ENCODE peak calls at places on chromosomes 4 and X, in eight cellular contexts. W is GM12878, U is stomach, R is endothelial cell of umbilical vein, C is suprapubic skin, L is esophagus muscularis mucosa, Y is GM23338, F is breast epithelium. J is an unnamed sample.

GRCh38 chrX:37912286-37912685 is 64.9 kb upstream of the DYNLT3 start:
- DNase-seq in F (no peak), C (no peak), W (no peak), Y (no peak), R (peak), L (no peak), U (no peak), J (no peak)

GRCh38 chrX:31392541-31392940 is 320.7 kb upstream of the FTHL17 start:
- DNase-seq in L (no peak), R (no peak), U (no peak), W (no peak), C (no peak), F (no peak), Y (no peak), J (no peak)

GRCh38 chr4:117385531-117385930 is 300.2 kb upstream of the TRAM1L1 start:
- DNase-seq in F (no peak), C (no peak), R (no peak), U (no peak), L (no peak), W (no peak), Y (no peak), J (no peak)

GRCh38 chr4:14883166-14883565 is 119.1 kb upstream of the CPEB2 start:
- DNase-seq in U (no peak), L (no peak), C (no peak), Y (no peak), R (no peak), F (no peak), W (no peak), J (no peak)

GRCh38 chr4:149045731-149046130 is 603.5 kb upstream of the NR3C2 start:
- DNase-seq in R (no peak), C (no peak), U (no peak), F (no peak), W (no peak), L (no peak), Y (no peak), J (no peak)

GRCh38 chrX:48468693-48469691 is 1.1 kb downstream of the SLC38A5 start:
- DNase-seq in Y (peak), L (no peak), U (no peak), C (no peak), F (no peak), R (no peak), W (no peak), J (peak)

GRCh38 chrX:151722241-151722846 is 6.5 kb downstream of the FATE1 start:
- DNase-seq in W (no peak), C (peak), R (no peak), U (peak), L (no peak), Y (peak), F (no peak), J (no peak)

GRCh38 chr4:38951598-38951997 is 80.6 kb downstream of the TMEM156 start:
- DNase-seq in U (no peak), C (no peak), F (no peak), L (no peak), W (no peak), Y (no peak), R (no peak), J (no peak)

GRCh38 chr4:66590488-66591215 is 920.4 kb upstream of the EPHA5 start:
- DNase-seq in L (no peak), R (no peak), C (no peak), U (no peak), W (no peak), F (no peak), Y (no peak), J (no peak)

GRCh38 chrX:1618689-1619088 is 3.8 kb downstream of the ASMT start:
- DNase-seq in F (no peak), W (no peak), L (no peak), C (no peak), U (no peak), Y (peak), R (no peak), J (no peak)

GRCh38 chrX:19670854-19671620 is 155.7 kb upstream of the MAP3K15 start:
- DNase-seq in C (no peak), W (no peak), U (no peak), F (no peak), Y (peak), L (no peak), R (peak), J (no peak)

GRCh38 chrX:2516612-2517011 is 15.8 kb upstream of the DHRSX start:
- DNase-seq in L (no peak), F (no peak), C (no peak), U (no peak), W (peak), Y (no peak), R (no peak), J (no peak)

GRCh38 chr4:153146031-153146430 is 58.2 kb upstream of the TRIM2 start:
- DNase-seq in Y (no peak), C (no peak), F (no peak), U (no peak), W (no peak), R (no peak), L (no peak), J (no peak)

GRCh38 chr4:122612540-122612939 is 8.3 kb downstream of the IL21 start:
- DNase-seq in U (no peak), R (no peak), C (no peak), Y (no peak), F (no peak), W (no peak), L (no peak), J (no peak)

GRCh38 chr4:171002246-171002645 is 811.0 kb upstream of the GALNTL6 start:
- DNase-seq in Y (no peak), C (no peak), W (no peak), F (no peak), U (no peak), L (no peak), R (no peak), J (no peak)

GRCh38 chr4:158170691-158171455 is 2.0 kb downstream of the GASK1B start:
- DNase-seq in C (peak), L (no peak), R (peak), U (no peak), F (peak), W (no peak), Y (peak), J (no peak)

GRCh38 chrX:40809210-40809609 is 73.9 kb upstream of the MED14 start:
- DNase-seq in U (no peak), C (no peak), Y (no peak), L (no peak), F (no peak), R (no peak), W (no peak), J (no peak)

GRCh38 chr4:1330761-1331590 is 16.0 kb upstream of the UVSSA start:
- DNase-seq in F (no peak), W (no peak), R (no peak), Y (no peak), C (peak), L (no peak), U (no peak), J (no peak)

GRCh38 chr4:158835456-158836369 is 66.9 kb downstream of the FNIP2 start:
- DNase-seq in R (no peak), U (no peak), Y (no peak), W (no peak), C (no peak), L (no peak), F (no peak), J (no peak)

GRCh38 chr4:78057600-78058560 is 757 bp downstream of the FRAS1 start:
- DNase-seq in W (no peak), L (no peak), C (peak), F (peak), U (peak), R (peak), Y (peak), J (peak)

GRCh38 chrX:31715675-31716074 is 643.8 kb upstream of the FTHL17 start:
- DNase-seq in L (no peak), R (no peak), C (no peak), Y (no peak), U (no peak), W (no peak), F (no peak), J (no peak)

GRCh38 chr4:27357283-27357682 is 496.6 kb downstream of the STIM2 start:
- DNase-seq in L (no peak), U (no peak), Y (peak), C (no peak), R (no peak), F (no peak), W (no peak), J (no peak)

GRCh38 chrX:129000018-129000417 is 523.3 kb downstream of the SMARCA1 start:
- DNase-seq in L (no peak), F (no peak), R (no peak), W (no peak), C (no peak), Y (no peak), U (no peak), J (no peak)

GRCh38 chr4:133439830-133440229 is 290.7 kb downstream of the PCDH10 start:
- DNase-seq in R (no peak), Y (no peak), F (no peak), W (no peak), U (no peak), C (no peak), L (no peak), J (no peak)

GRCh38 chr4:176837176-176837915 is 44.6 kb upstream of the VEGFC start:
- DNase-seq in Y (no peak), R (no peak), W (no peak), F (no peak), C (no peak), U (no peak), L (no peak), J (no peak)

GRCh38 chrX:24703185-24703494 is 9.4 kb downstream of the POLA1 start:
- DNase-seq in Y (no peak), U (no peak), L (no peak), F (no peak), W (no peak), R (no peak), C (no peak), J (no peak)

GRCh38 chr4:153181293-153182080 is 22.8 kb upstream of the TRIM2 start:
- DNase-seq in L (no peak), U (no peak), F (no peak), C (peak), W (no peak), Y (no peak), R (no peak), J (no peak)

GRCh38 chr4:1403591-1404572 is 2.4 kb downstream of the NKX1-1 start:
- DNase-seq in W (no peak), C (peak), R (no peak), F (peak), L (no peak), U (peak), Y (peak), J (no peak)

GRCh38 chr4:990746-991367 is 2.3 kb downstream of the SLC26A1 start:
- DNase-seq in L (no peak), Y (no peak), U (no peak), W (no peak), R (no peak), C (no peak), F (no peak), J (no peak)

GRCh38 chrX:132631579-132632232 is 142.9 kb upstream of the MBNL3 start:
- DNase-seq in Y (peak), R (peak), F (no peak), C (no peak), W (no peak), U (no peak), L (no peak), J (peak)

GRCh38 chr4:27003602-27004238 is 143.1 kb downstream of the STIM2 start:
- DNase-seq in U (no peak), R (no peak), F (no peak), W (no peak), C (no peak), L (no peak), Y (no peak), J (no peak)

GRCh38 chr4:109548655-109549054 is 11.4 kb upstream of the MCUB start:
- DNase-seq in Y (no peak), L (no peak), F (no peak), R (peak), U (no peak), C (no peak), W (no peak), J (peak)

GRCh38 chrX:129808829-129809745 is 29.3 kb downstream of the SASH3 start:
- DNase-seq in L (no peak), U (no peak), C (no peak), F (no peak), W (no peak), R (no peak), Y (no peak), J (no peak)

GRCh38 chr4:141283152-141283551 is 62.5 kb downstream of the ZNF330 start:
- DNase-seq in C (no peak), W (no peak), Y (no peak), R (no peak), U (no peak), F (no peak), L (no peak), J (no peak)

GRCh38 chr4:99149620-99150019 is 5.5 kb upstream of the ADH4 start:
- DNase-seq in U (no peak), C (no peak), W (no peak), R (no peak), F (no peak), L (no peak), Y (no peak), J (no peak)

GRCh38 chr4:3612275-3612674 is 80.1 kb upstream of the LRPAP1 start:
- DNase-seq in C (no peak), U (no peak), W (no peak), R (no peak), F (no peak), L (no peak), Y (no peak), J (no peak)

GRCh38 chrX:9662148-9662547 is 103.5 kb downstream of the GPR143 start:
- DNase-seq in Y (no peak), R (peak), W (no peak), L (no peak), C (no peak), U (no peak), F (no peak), J (no peak)

GRCh38 chr4:104591505-104591904 is 96.8 kb upstream of the CXXC4 start:
- DNase-seq in C (no peak), F (peak), Y (peak), R (no peak), U (no peak), L (no peak), W (no peak), J (no peak)

GRCh38 chrX:44415639-44416386 is 72.3 kb upstream of the EFHC2 start:
- DNase-seq in Y (no peak), C (no peak), F (no peak), R (no peak), U (peak), W (no peak), L (no peak), J (no peak)
- TF ChIP-seq POLR2AphosphoS5 in Y (no peak), C (no peak), F (no peak), R (no peak), U (peak), W (no peak), L (no peak), J (no peak)

DNA sequence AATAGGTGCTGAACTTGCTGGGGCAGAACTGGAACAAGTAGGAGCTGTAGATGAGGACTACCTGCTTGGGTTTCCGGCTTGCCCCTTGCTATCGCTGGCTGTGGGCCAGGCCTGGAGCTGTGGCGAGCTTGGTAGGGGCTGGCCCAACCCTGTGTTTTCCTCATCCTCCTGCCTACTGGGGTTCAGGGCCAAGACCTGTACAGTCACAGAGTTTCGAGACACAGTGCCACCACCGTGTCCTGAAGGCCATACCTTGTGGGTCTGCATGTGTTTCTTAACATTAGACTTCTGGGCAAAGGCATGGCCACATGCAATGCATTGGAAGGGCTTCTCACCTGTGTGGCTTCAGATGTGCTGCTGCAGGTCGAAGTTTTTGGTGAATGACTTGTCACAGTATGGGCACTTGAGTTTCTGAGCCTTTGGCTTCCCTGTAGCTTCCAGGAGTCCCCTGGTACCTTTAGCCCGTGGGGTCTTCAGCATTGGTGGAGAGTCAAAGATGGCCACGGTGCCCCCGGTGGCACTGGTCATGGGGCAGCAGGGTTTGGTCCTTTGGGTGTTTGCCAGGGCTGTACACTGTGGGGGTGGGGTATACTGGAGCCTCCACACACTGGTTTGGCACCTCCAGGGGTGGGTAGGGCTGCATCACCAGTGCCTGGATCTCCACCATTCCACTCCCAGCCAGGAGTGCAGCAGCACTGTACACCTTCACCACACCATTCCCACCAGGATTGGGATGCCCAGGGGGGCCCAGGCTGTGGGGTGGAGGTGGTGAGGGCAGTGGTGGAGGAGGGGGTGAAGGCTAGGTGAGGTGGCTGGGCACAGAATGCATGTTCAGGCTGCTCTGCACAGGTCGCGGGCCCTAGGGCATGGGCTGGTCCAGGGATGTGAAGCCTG is 52.1 kb downstream of the CFAP299 start:
- DNase-seq in C (no peak), U (no peak), W (no peak), F (no peak), Y (no peak), L (peak), R (no peak), J (no peak)
- H3K4me3 ChIP-seq in C (no peak), U (no peak), W (no peak), F (no peak), Y (no peak), L (no peak), R (no peak), J (no peak)

GRCh38 chr4:55866290-55866907 is 13.0 kb downstream of the EXOC1 start:
- DNase-seq in U (no peak), R (peak), L (no peak), W (peak), F (no peak), Y (no peak), C (no peak), J (no peak)
- TF ChIP-seq POLR2AphosphoS5 in U (peak), R (peak), L (peak), W (no peak), F (no peak), Y (no peak), C (no peak), J (no peak)

DNA sequence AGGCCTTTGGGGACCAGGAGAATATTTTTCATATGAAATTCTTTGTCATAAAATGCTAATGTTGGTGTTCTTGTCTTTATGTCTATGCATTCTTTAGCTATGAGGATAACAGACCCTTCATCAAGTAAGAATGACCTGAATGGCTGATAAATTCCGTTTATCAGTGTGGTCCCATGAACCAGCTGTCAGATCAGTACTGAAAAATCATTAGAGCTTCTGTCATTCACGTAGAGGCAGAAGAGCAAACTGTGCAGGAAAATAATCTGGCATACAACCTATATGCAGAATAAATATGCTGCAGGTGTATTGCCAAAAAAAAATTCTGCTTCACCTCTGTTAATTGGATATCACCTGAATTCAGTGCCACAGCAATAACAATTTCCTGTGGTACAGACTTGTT is 828.6 kb downstream of the ADGRL3 start:
- DNase-seq in L (no peak), F (no peak), C (no peak), U (no peak), W (no peak), Y (no peak), R (no peak), J (no peak)
- H3K4me3 ChIP-seq in L (no peak), F (no peak), C (no peak), U (no peak), W (no peak), Y (no peak), R (no peak), J (no peak)

DNA sequence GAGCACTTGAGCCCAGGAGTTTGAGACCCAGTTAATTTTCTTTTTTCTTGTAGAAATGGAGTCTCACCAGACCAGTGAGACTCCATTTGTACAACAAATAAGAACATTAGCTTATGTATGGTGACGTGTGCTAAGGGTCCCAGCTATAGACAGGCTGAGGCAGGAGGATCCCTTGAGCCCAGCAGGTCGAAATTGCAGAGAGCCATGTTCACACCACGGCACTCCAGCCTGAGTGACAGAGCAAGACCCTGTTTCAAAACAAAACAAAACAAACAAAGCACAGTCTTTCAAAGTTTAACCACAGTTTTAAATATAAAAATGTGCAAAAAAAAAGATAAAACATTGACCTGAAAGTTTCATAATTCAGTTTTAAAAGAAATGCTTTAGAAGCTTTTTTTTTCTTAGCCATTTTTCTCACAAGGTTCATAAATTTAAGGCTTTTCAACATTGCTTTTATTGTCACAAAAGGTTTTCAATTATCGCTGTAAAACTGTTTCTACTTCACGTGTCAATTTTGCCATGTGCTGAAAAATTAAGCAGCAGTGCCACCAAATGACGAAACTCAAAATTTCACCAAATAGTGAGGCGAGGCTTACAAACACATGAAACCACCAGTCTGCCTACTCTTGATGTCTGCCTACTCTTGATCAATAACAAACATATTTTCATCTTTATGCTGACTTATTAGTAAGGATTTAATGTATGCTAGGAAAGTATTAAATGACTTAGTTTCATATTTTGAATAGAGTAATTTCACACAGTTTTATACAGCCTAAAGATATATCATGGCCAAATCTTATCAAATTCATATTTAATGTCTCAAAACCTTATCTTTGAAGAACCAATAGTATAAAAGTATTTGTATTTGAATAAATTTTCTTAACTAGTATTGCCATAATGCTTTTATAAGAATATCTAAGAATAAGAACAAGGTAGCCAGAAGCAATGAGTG is 126.3 kb downstream of the NEK1 start:
- DNase-seq in U (no peak), Y (peak), L (no peak), C (no peak), R (peak), W (peak), F (no peak), J (peak)
- TF ChIP-seq POLR2AphosphoS5 in U (peak), Y (no peak), L (no peak), C (no peak), R (no peak), W (no peak), F (no peak), J (no peak)

J was measured in HL-60.